ENCODE peak calls at places on chromosomes 7 and 10, in eight cellular contexts. Y is right lobe of liver, I is fibroblast of lung, E is AG04449, X is AG04450, T is esophagus squamous epithelium, Z is transverse colon, S is GM12865. N is an unnamed sample.

GRCh38 chr7:141752634-141753033 is 11.3 kb upstream of the TAS2R3 start:
- DNase-seq in X (no peak), Z (no peak), E (no peak), T (no peak), Y (no peak), S (no peak), I (no peak), N (peak; percentile 26)

GRCh38 chr10:105691811-105692210 is 1050.7 kb downstream of the SORCS3 start:
- DNase-seq in E (no peak), Y (no peak), T (no peak), S (peak; percentile 30), Z (no peak), X (no peak), I (peak; percentile 12), N (no peak)

GRCh38 chr10:31321396-31321941 is 2.5 kb downstream of the ZEB1 start:
- DNase-seq in T (no peak), Z (peak; percentile 7), S (peak; percentile 56), I (peak; percentile 24), E (no peak), X (no peak), Y (no peak), N (peak; percentile 47)

GRCh38 chr7:95481768-95482167 is 4.0 kb upstream of the ASB4 start:
- DNase-seq in E (no peak), I (no peak), Y (no peak), T (no peak), S (no peak), Z (no peak), X (no peak), N (no peak)

GRCh38 chr10:78769526-78769925 is 299.2 kb upstream of the ZMIZ1 start:
- DNase-seq in I (no peak), Y (no peak), Z (no peak), T (no peak), X (no peak), S (no peak), E (no peak), N (no peak)

GRCh38 chr7:128398016-128398840 is 11.6 kb downstream of the IMPDH1 start:
- DNase-seq in Z (peak; percentile 69), I (no peak), X (no peak), S (no peak), E (no peak), T (no peak), Y (no peak), N (peak; percentile 58)

GRCh38 chr7:32616625-32617024 is 121.3 kb downstream of the AVL9 start:
- DNase-seq in X (no peak), T (no peak), Z (no peak), S (no peak), I (peak; percentile 94), E (peak; percentile 46), Y (no peak), N (peak; percentile 78)

GRCh38 chr7:21771261-21771660 is 174.4 kb downstream of the CDCA7L start:
- DNase-seq in I (no peak), X (no peak), T (no peak), E (no peak), S (no peak), Y (no peak), Z (no peak), N (no peak)

GRCh38 chr10:61592581-61592980 is 70.1 kb upstream of the CABCOCO1 start:
- DNase-seq in I (no peak), Y (no peak), X (no peak), Z (no peak), S (peak; percentile 38), T (no peak), E (no peak), N (peak; percentile 6)

GRCh38 chr7:105664816-105665525 is 83.7 kb upstream of the EFCAB10 start:
- DNase-seq in T (no peak), X (no peak), Z (no peak), E (no peak), S (no peak), I (peak; percentile 26), Y (no peak), N (peak; percentile 42)

GRCh38 chr7:138345567-138345966 is 114.5 kb upstream of the TRIM24 start:
- DNase-seq in X (no peak), Z (no peak), I (no peak), T (no peak), Y (no peak), E (no peak), S (no peak), N (no peak)

GRCh38 chr10:131571346-131571745 is 259.8 kb upstream of the TCERG1L start:
- DNase-seq in I (no peak), S (no peak), T (no peak), X (no peak), Z (no peak), Y (no peak), E (no peak), N (no peak)

GRCh38 chr7:82623812-82624211 is 180.2 kb upstream of the CACNA2D1 start:
- DNase-seq in Y (no peak), E (no peak), Z (no peak), X (no peak), I (peak; percentile 81), T (no peak), S (no peak), N (peak; percentile 37)

GRCh38 chr7:95102662-95103061 is 195.3 kb downstream of the PPP1R9A start:
- DNase-seq in Z (no peak), X (no peak), Y (no peak), T (no peak), E (no peak), I (peak; percentile 50), S (no peak), N (peak; percentile 7)

GRCh38 chr7:94041529-94041928 is 37.4 kb upstream of the BET1 start:
- DNase-seq in I (peak; percentile 95), S (no peak), E (peak; percentile 17), Z (no peak), T (no peak), X (no peak), Y (no peak), N (peak; percentile 65)

GRCh38 chr7:25894002-25894901 is 257.7 kb upstream of the NFE2L3 start:
- DNase-seq in E (no peak), Y (peak; percentile 64), T (no peak), S (peak; percentile 89), I (no peak), Z (peak; percentile 71), X (no peak), N (no peak)

GRCh38 chr7:13945670-13946069 is 43.8 kb downstream of the ETV1 start:
- DNase-seq in Z (no peak), S (peak; percentile 1), I (peak; percentile 76), X (no peak), E (no peak), Y (no peak), T (no peak), N (peak; percentile 5)

GRCh38 chr10:3173173-3173878 is 744 bp upstream of the PITRM1 start:
- DNase-seq in I (no peak), Z (peak; percentile 94), X (no peak), E (no peak), S (peak; percentile 91), Y (peak; percentile 83), T (peak; percentile 94), N (no peak)

GRCh38 chr10:72037266-72037665 is 51.1 kb downstream of the SPOCK2 start:
- DNase-seq in Z (no peak), I (no peak), X (no peak), E (no peak), T (no peak), S (no peak), Y (no peak), N (no peak)

GRCh38 chr10:93751832-93752231 is 5.9 kb upstream of the LGI1 start:
- DNase-seq in X (no peak), Y (no peak), I (peak; percentile 23), T (no peak), S (peak; percentile 29), E (no peak), Z (peak; percentile 17), N (peak; percentile 32)

GRCh38 chr7:101553771-101554445 is 75.2 kb downstream of the MYL10 start:
- DNase-seq in Z (peak; percentile 1), I (no peak), E (no peak), T (no peak), S (no peak), X (no peak), Y (peak; percentile 28), N (no peak)

DNA sequence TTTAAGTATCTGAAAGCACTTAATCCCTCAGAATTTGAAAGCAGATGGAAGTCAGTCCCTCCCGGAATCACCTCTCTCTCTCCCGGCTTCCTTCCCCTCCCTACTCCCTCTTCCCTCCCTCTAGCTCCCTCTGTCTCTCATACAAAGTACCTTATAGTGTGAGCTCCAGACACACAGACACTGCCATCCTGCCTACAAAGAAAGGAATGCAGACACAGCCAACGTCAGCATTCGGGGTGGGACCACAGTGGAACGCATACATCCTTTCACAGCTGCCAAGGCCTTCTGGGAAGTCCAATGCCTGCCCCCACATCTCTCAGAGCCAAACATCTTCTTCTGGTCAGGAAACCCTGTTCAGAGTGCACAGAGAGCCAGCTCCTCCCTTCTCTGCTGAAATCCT is 9.3 kb downstream of the NOD1 start:
- DNase-seq in E (peak; percentile 100), S (no peak), T (no peak), Z (peak; percentile 71), X (peak; percentile 96), Y (no peak), I (peak; percentile 100), N (peak; percentile 100)
- TF ChIP-seq CTCF in E (peak; percentile 72), S (no peak), T (no peak), Z (peak; percentile 21), X (peak; percentile 69), Y (no peak), I (peak; percentile 54), N (peak; percentile 58)

GRCh38 chr10:129910861-129911260 is 53.2 kb downstream of the EBF3 start:
- DNase-seq in T (no peak), I (no peak), E (no peak), Y (no peak), S (no peak), X (no peak), Z (no peak), N (no peak)
- H3K4me3 ChIP-seq in T (no peak overlapping the region), I (no peak overlapping the region), E (no peak overlapping the region), Y (no peak overlapping the region), S (no peak overlapping the region), X (no peak overlapping the region), Z (no peak overlapping the region), N (no peak overlapping the region)

GRCh38 chr7:151581741-151582140 is 62.0 kb upstream of the RHEB start:
- DNase-seq in I (no peak), Z (no peak), Y (no peak), E (no peak), S (no peak), X (no peak), T (no peak), N (no peak)

GRCh38 chr7:151586531-151587270 is 67.0 kb upstream of the RHEB start:
- DNase-seq in I (no peak), S (no peak), E (no peak), X (no peak), T (no peak), Y (no peak), Z (no peak), N (no peak)

GRCh38 chr7:151588982-151589381 is 69.3 kb upstream of the RHEB start:
- DNase-seq in E (no peak), S (no peak), X (no peak), Y (no peak), T (no peak), I (no peak), Z (no peak), N (no peak)

GRCh38 chr7:151590071-151590800 is 70.5 kb upstream of the RHEB start:
- DNase-seq in Z (peak; percentile 25), S (peak; percentile 74), T (no peak), X (no peak), E (no peak), Y (no peak), I (no peak), N (no peak)

GRCh38 chr7:151585744-151586424 is 66.2 kb upstream of the RHEB start:
- DNase-seq in T (no peak), Y (no peak), Z (no peak), S (no peak), I (peak; percentile 87), E (no peak), X (no peak), N (no peak)
- TF ChIP-seq CTCF in T (no peak), Y (no peak), Z (no peak), S (no peak), I (no peak), E (no peak), X (no peak), N (no peak)

GRCh38 chr7:1234049-1234691 is 1.5 kb downstream of the UNCX start:
- DNase-seq in T (no peak), X (no peak), Z (no peak), Y (no peak), E (no peak), I (no peak), S (no peak), N (no peak)
- H3K4me3 ChIP-seq in T (no peak overlapping the region), X (no peak overlapping the region), Z (no peak overlapping the region), Y (no peak overlapping the region), E (no peak overlapping the region), I (no peak overlapping the region), S (no peak overlapping the region), N (no peak overlapping the region)

N was measured in cardiac fibroblast.